ENCODE peak calls at places on chromosomes 6 and 20, in ten cellular contexts. I, V, Y, W, Z, D, Q, K, H and P are unnamed samples.

GRCh38 chr20:43827940-43828562 is 86.6 kb upstream of the TOX2 start:
- DNase-seq in W (no peak), I (no peak), K (no peak), Z (no peak), Y (no peak), D (no peak), H (no peak), Q (no peak), V (no peak), P (no peak)

GRCh38 chr20:51449498-51450220 is 92.9 kb downstream of the NFATC2 start:
- DNase-seq in W (no peak), Z (no peak), V (no peak), Q (no peak), K (no peak), D (no peak), H (no peak), I (no peak), Y (no peak), P (no peak)

GRCh38 chr20:45087814-45088213 is 13.1 kb downstream of the KCNS1 start:
- DNase-seq in Z (no peak), H (no peak), K (peak), Y (no peak), I (no peak), D (no peak), W (no peak), V (no peak), Q (no peak), P (peak)

GRCh38 chr6:34391711-34392496 is 565 bp downstream of the NUDT3 start:
- DNase-seq in Z (peak), D (peak), Y (peak), V (peak), K (peak), Q (peak), W (peak), H (peak), I (peak), P (no peak)

GRCh38 chr6:47153066-47153755 is 111.1 kb upstream of the ADGRF1 start:
- DNase-seq in V (peak), Q (no peak), Y (no peak), Z (no peak), W (no peak), H (no peak), K (peak), I (no peak), D (no peak), P (no peak)

GRCh38 chr6:141483561-141484061 is 649.1 kb upstream of the GJE1 start:
- DNase-seq in K (peak), Q (no peak), H (no peak), Z (no peak), D (no peak), I (no peak), V (no peak), Y (no peak), W (no peak), P (peak)

GRCh38 chr20:51661609-51662178 is 106.5 kb downstream of the ATP9A start:
- DNase-seq in H (peak), V (no peak), Q (no peak), I (no peak), D (no peak), K (peak), Y (peak), W (no peak), Z (no peak), P (no peak)

GRCh38 chr6:80433666-80434025 is 327.2 kb downstream of the BCKDHB start:
- DNase-seq in Z (no peak), V (no peak), H (no peak), Q (no peak), I (no peak), D (no peak), Y (no peak), K (no peak), W (no peak), P (no peak)